ENCODE peak calls at places on chromosomes 16 and 17, in six cellular contexts. One of them, this sample, is unnamed.

GRCh38 chr17:74850914-74851313 is 8.8 kb downstream of the GRIN2C start:
- DNase-seq in pulmonary artery endothelial cell: no peak
- DNase-seq in prostate gland: no peak
- DNase-seq in stimulated activated effector memory CD8-positive, alpha-beta T cell treated with anti-CD3 and anti-CD28 coated beads, Interleukin-12 subunit alpha, Interleukin-12 subunit beta, amount 100 ng/mL, for 72 hours: no peak
- DNase-seq in activated CD4-positive, alpha-beta T cell treated with anti-CD3 and anti-CD28 coated beads for 24 hours: no peak
- DNase-seq in kidney tubule cell: no peak
- DNase-seq in this sample: no peak

GRCh38 chr17:82483836-82484235 is 25.3 kb downstream of the NARF start:
- DNase-seq in pulmonary artery endothelial cell: no peak
- DNase-seq in prostate gland: no peak
- DNase-seq in stimulated activated effector memory CD8-positive, alpha-beta T cell treated with anti-CD3 and anti-CD28 coated beads, Interleukin-12 subunit alpha, Interleukin-12 subunit beta, amount 100 ng/mL, for 72 hours: no peak
- DNase-seq in activated CD4-positive, alpha-beta T cell treated with anti-CD3 and anti-CD28 coated beads for 24 hours: no peak
- DNase-seq in kidney tubule cell: no peak
- DNase-seq in this sample: no peak

GRCh38 chr17:8041249-8041928 is 2.5 kb downstream of the ALOX15B start:
- DNase-seq in pulmonary artery endothelial cell: no peak
- DNase-seq in prostate gland: no peak
- DNase-seq in stimulated activated effector memory CD8-positive, alpha-beta T cell treated with anti-CD3 and anti-CD28 coated beads, Interleukin-12 subunit alpha, Interleukin-12 subunit beta, amount 100 ng/mL, for 72 hours: no peak
- DNase-seq in activated CD4-positive, alpha-beta T cell treated with anti-CD3 and anti-CD28 coated beads for 24 hours: peak; percentile 23
- DNase-seq in kidney tubule cell: peak; percentile 67
- DNase-seq in this sample: no peak

GRCh38 chr16:18013863-18014262 is 322.7 kb downstream of the NPIPA8 start:
- DNase-seq in pulmonary artery endothelial cell: no peak
- DNase-seq in prostate gland: no peak
- DNase-seq in stimulated activated effector memory CD8-positive, alpha-beta T cell treated with anti-CD3 and anti-CD28 coated beads, Interleukin-12 subunit alpha, Interleukin-12 subunit beta, amount 100 ng/mL, for 72 hours: no peak
- DNase-seq in activated CD4-positive, alpha-beta T cell treated with anti-CD3 and anti-CD28 coated beads for 24 hours: no peak
- DNase-seq in kidney tubule cell: no peak
- DNase-seq in this sample: no peak

GRCh38 chr16:23152386-23153178 is 3.3 kb upstream of the USP31 start:
- DNase-seq in pulmonary artery endothelial cell: no peak
- DNase-seq in prostate gland: peak; percentile 84
- DNase-seq in stimulated activated effector memory CD8-positive, alpha-beta T cell treated with anti-CD3 and anti-CD28 coated beads, Interleukin-12 subunit alpha, Interleukin-12 subunit beta, amount 100 ng/mL, for 72 hours: no peak
- DNase-seq in activated CD4-positive, alpha-beta T cell treated with anti-CD3 and anti-CD28 coated beads for 24 hours: no peak
- DNase-seq in kidney tubule cell: no peak
- DNase-seq in this sample: peak; percentile 89

GRCh38 chr17:1532836-1533602 is 16.6 kb upstream of the INPP5K start:
- DNase-seq in pulmonary artery endothelial cell: no peak
- DNase-seq in prostate gland: no peak
- DNase-seq in stimulated activated effector memory CD8-positive, alpha-beta T cell treated with anti-CD3 and anti-CD28 coated beads, Interleukin-12 subunit alpha, Interleukin-12 subunit beta, amount 100 ng/mL, for 72 hours: no peak
- DNase-seq in activated CD4-positive, alpha-beta T cell treated with anti-CD3 and anti-CD28 coated beads for 24 hours: no peak
- DNase-seq in kidney tubule cell: no peak
- DNase-seq in this sample: no peak

GRCh38 chr16:55292491-55292890 is 31.5 kb upstream of the IRX6 start:
- DNase-seq in pulmonary artery endothelial cell: no peak
- DNase-seq in prostate gland: no peak
- DNase-seq in stimulated activated effector memory CD8-positive, alpha-beta T cell treated with anti-CD3 and anti-CD28 coated beads, Interleukin-12 subunit alpha, Interleukin-12 subunit beta, amount 100 ng/mL, for 72 hours: no peak
- DNase-seq in activated CD4-positive, alpha-beta T cell treated with anti-CD3 and anti-CD28 coated beads for 24 hours: no peak
- DNase-seq in kidney tubule cell: no peak
- DNase-seq in this sample: no peak

GRCh38 chr16:27226976-27227705 is 23.8 kb downstream of the KDM8 start:
- DNase-seq in pulmonary artery endothelial cell: no peak
- DNase-seq in prostate gland: no peak
- DNase-seq in stimulated activated effector memory CD8-positive, alpha-beta T cell treated with anti-CD3 and anti-CD28 coated beads, Interleukin-12 subunit alpha, Interleukin-12 subunit beta, amount 100 ng/mL, for 72 hours: no peak
- DNase-seq in activated CD4-positive, alpha-beta T cell treated with anti-CD3 and anti-CD28 coated beads for 24 hours: no peak
- DNase-seq in kidney tubule cell: no peak
- DNase-seq in this sample: no peak

GRCh38 chr16:54284319-54284930 is 2.2 kb downstream of the IRX3 start:
- DNase-seq in pulmonary artery endothelial cell: no peak
- DNase-seq in prostate gland: peak; percentile 30
- DNase-seq in stimulated activated effector memory CD8-positive, alpha-beta T cell treated with anti-CD3 and anti-CD28 coated beads, Interleukin-12 subunit alpha, Interleukin-12 subunit beta, amount 100 ng/mL, for 72 hours: no peak
- DNase-seq in activated CD4-positive, alpha-beta T cell treated with anti-CD3 and anti-CD28 coated beads for 24 hours: no peak
- DNase-seq in kidney tubule cell: peak; percentile 38
- DNase-seq in this sample: no peak

GRCh38 chr16:72112906-72113615 is 19.4 kb downstream of the DHX38 start:
- DNase-seq in pulmonary artery endothelial cell: no peak
- DNase-seq in prostate gland: no peak
- DNase-seq in stimulated activated effector memory CD8-positive, alpha-beta T cell treated with anti-CD3 and anti-CD28 coated beads, Interleukin-12 subunit alpha, Interleukin-12 subunit beta, amount 100 ng/mL, for 72 hours: no peak
- DNase-seq in activated CD4-positive, alpha-beta T cell treated with anti-CD3 and anti-CD28 coated beads for 24 hours: no peak
- DNase-seq in kidney tubule cell: no peak
- DNase-seq in this sample: no peak

GRCh38 chr17:68972119-68972704 is 17.0 kb upstream of the ABCA8 start:
- DNase-seq in pulmonary artery endothelial cell: no peak
- DNase-seq in prostate gland: no peak
- DNase-seq in stimulated activated effector memory CD8-positive, alpha-beta T cell treated with anti-CD3 and anti-CD28 coated beads, Interleukin-12 subunit alpha, Interleukin-12 subunit beta, amount 100 ng/mL, for 72 hours: no peak
- DNase-seq in activated CD4-positive, alpha-beta T cell treated with anti-CD3 and anti-CD28 coated beads for 24 hours: no peak
- DNase-seq in kidney tubule cell: peak; percentile 5
- DNase-seq in this sample: no peak

GRCh38 chr17:76612977-76613851 is 27.6 kb upstream of the ST6GALNAC2 start:
- DNase-seq in pulmonary artery endothelial cell: no peak
- DNase-seq in prostate gland: no peak
- DNase-seq in stimulated activated effector memory CD8-positive, alpha-beta T cell treated with anti-CD3 and anti-CD28 coated beads, Interleukin-12 subunit alpha, Interleukin-12 subunit beta, amount 100 ng/mL, for 72 hours: no peak
- DNase-seq in activated CD4-positive, alpha-beta T cell treated with anti-CD3 and anti-CD28 coated beads for 24 hours: no peak
- DNase-seq in kidney tubule cell: peak; percentile 27
- DNase-seq in this sample: no peak